ENCODE peak calls at places on chromosomes 13 and 19, in six cellular contexts. H is epithelial cell of prostate; Q is stimulated activated CD4-positive, alpha-beta T cell treated with anti-CD3 and anti-CD28 coated beads, Interleukin-4, amount 100 ng/mL, for 24 hours; T is hippocampal formation; A is choroid plexus epithelial cell; Y is C1 segment of cervical spinal cord. N is an unnamed sample.
A peak's percentile ranks its signal among the peaks of the same experiment; 100 is the strongest.

GRCh38 chr19:55383789-55384575 is at the start of gene TMEM238:
- DNase-seq in H (peak; percentile 48), Q (peak; percentile 50), T (peak; percentile 35), A (peak; percentile 80), Y (peak; percentile 62), N (peak; percentile 74)

GRCh38 chr13:51000576-51001260 is 91.1 kb downstream of the RNASEH2B start:
- DNase-seq in H (peak; percentile 87), Q (no peak), T (no peak), A (peak; percentile 26), Y (no peak), N (peak; percentile 84)

GRCh38 chr13:42990147-42990990 is 1.7 kb downstream of the EPSTI1 start:
- DNase-seq in H (no peak), Q (no peak), T (no peak), A (peak; percentile 88), Y (no peak), N (no peak)

GRCh38 chr13:114151565-114152284 is 19.3 kb upstream of the RASA3 start:
- DNase-seq in H (peak; percentile 46), Q (peak; percentile 60), T (no peak), A (no peak), Y (no peak), N (no peak)

GRCh38 chr13:45863716-45864590 is 12.4 kb upstream of the SIAH3 start:
- DNase-seq in H (no peak), Q (no peak), T (peak; percentile 17), A (no peak), Y (no peak), N (no peak)

GRCh38 chr13:114319441-114319871 is 5.2 kb downstream of the CHAMP1 start:
- DNase-seq in H (no peak), Q (no peak), T (no peak), A (peak; percentile 77), Y (no peak), N (peak; percentile 79)

GRCh38 chr19:19388568-19389555 is 16.6 kb upstream of the GATAD2A start:
- DNase-seq in H (no peak), Q (no peak), T (no peak), A (peak; percentile 20), Y (no peak), N (no peak)

GRCh38 chr19:49637865-49638350 is 2.0 kb downstream of the RRAS start:
- DNase-seq in H (peak; percentile 12), Q (no peak), T (no peak), A (peak; percentile 72), Y (peak; percentile 15), N (peak; percentile 85)

GRCh38 chr19:45200614-45201013 is 22.0 kb downstream of the BLOC1S3 start:
- DNase-seq in H (no peak), Q (no peak), T (no peak), A (peak; percentile 85), Y (peak; percentile 8), N (no peak)

GRCh38 chr13:24149306-24150032 is 11.1 kb upstream of the SPATA13 start:
- DNase-seq in H (no peak), Q (no peak), T (no peak), A (peak; percentile 43), Y (no peak), N (peak; percentile 24)

GRCh38 chr19:7830272-7830771 is 304 bp downstream of the EVI5L start:
- DNase-seq in H (no peak), Q (no peak), T (no peak), A (no peak), Y (no peak), N (no peak)

GRCh38 chr13:55410398-55411330 is 1730.1 kb upstream of the PRR20A start:
- DNase-seq in H (no peak), Q (no peak), T (no peak), A (no peak), Y (no peak), N (no peak)

GRCh38 chr13:112624602-112625430 is 36.9 kb upstream of the TUBGCP3 start:
- DNase-seq in H (no peak), Q (no peak), T (no peak), A (no peak), Y (no peak), N (no peak)

GRCh38 chr19:47229674-47230121 is 1.3 kb downstream of the BBC3 start:
- DNase-seq in H (no peak), Q (peak; percentile 23), T (peak; percentile 28), A (peak; percentile 49), Y (peak; percentile 29), N (no peak)

GRCh38 chr19:14516048-14516534 is 2.1 kb downstream of the DNAJB1 start:
- DNase-seq in H (no peak), Q (no peak), T (no peak), A (no peak), Y (no peak), N (no peak)

GRCh38 chr19:34337747-34338146 is 27.2 kb upstream of the GPI start:
- DNase-seq in H (no peak), Q (no peak), T (no peak), A (no peak), Y (no peak), N (no peak)

GRCh38 chr13:64347662-64348061 is 2882.5 kb downstream of the PCDH9 start:
- DNase-seq in H (no peak), Q (no peak), T (no peak), A (peak; percentile 32), Y (no peak), N (no peak)

GRCh38 chr13:84917252-84917878 is 881.9 kb downstream of the SLITRK6 start:
- DNase-seq in H (no peak), Q (no peak), T (no peak), A (peak; percentile 41), Y (no peak), N (peak; percentile 9)

GRCh38 chr13:24670927-24671326 is 9.3 kb upstream of the ATP12A start:
- DNase-seq in H (no peak), Q (no peak), T (no peak), A (peak; percentile 20), Y (no peak), N (peak; percentile 52)

GRCh38 chr19:19209372-19209771 is 2.4 kb upstream of the NCAN start:
- DNase-seq in H (no peak), Q (no peak), T (no peak), A (no peak), Y (no peak), N (no peak)

GRCh38 chr13:48656621-48657020 is 2.9 kb downstream of the CYSLTR2 start:
- DNase-seq in H (no peak), Q (no peak), T (no peak), A (no peak), Y (no peak), N (no peak)

GRCh38 chr13:112791662-112792440 is 102.0 kb downstream of the ATP11A start:
- DNase-seq in H (no peak), Q (no peak), T (no peak), A (no peak), Y (no peak), N (no peak)

GRCh38 chr13:59533561-59534337 is 630.0 kb downstream of the DIAPH3 start:
- DNase-seq in H (peak; percentile 14), Q (no peak), T (no peak), A (peak; percentile 60), Y (no peak), N (no peak)

GRCh38 chr19:10418281-10419199 is 1.8 kb upstream of the PDE4A start:
- DNase-seq in H (no peak), Q (no peak), T (no peak), A (peak; percentile 29), Y (no peak), N (no peak)

GRCh38 chr19:35281303-35281702 is 1.0 kb upstream of the HAMP start:
- DNase-seq in H (no peak), Q (no peak), T (no peak), A (no peak), Y (no peak), N (no peak)